ENCODE peak calls at places on chromosomes 3 and 15, in ten cellular contexts. One of them, this sample, is unnamed.
A peak's percentile ranks its signal among the peaks of the same experiment; 100 is the strongest.

GRCh38 chr3:138376663-138377062 is 28.3 kb downstream of the MRAS start:
- DNase-seq in activated CD4-positive, alpha-beta T cell treated with anti-CD3 and anti-CD28 coated beads for 24 hours: no peak
- DNase-seq in glutamatergic neuron: no peak
- DNase-seq in GM04503: no peak
- DNase-seq in NT2/D1: no peak
- DNase-seq in effector CD4-positive, alpha-beta T cell: no peak
- DNase-seq in AG08396: no peak
- DNase-seq in NCI-H510A treated with DMSO at 0.1 percent for 48 hours: no peak
- DNase-seq in progenitor cell of endocrine pancreas: no peak
- DNase-seq in HT-29: no peak
- DNase-seq in this sample: no peak

GRCh38 chr15:70856884-70857546 is 3.1 kb upstream of the LARP6 start:
- DNase-seq in activated CD4-positive, alpha-beta T cell treated with anti-CD3 and anti-CD28 coated beads for 24 hours: no peak
- DNase-seq in glutamatergic neuron: no peak
- DNase-seq in GM04503: peak; percentile 95
- DNase-seq in NT2/D1: no peak
- DNase-seq in effector CD4-positive, alpha-beta T cell: no peak
- DNase-seq in AG08396: peak; percentile 91
- DNase-seq in NCI-H510A treated with DMSO at 0.1 percent for 48 hours: no peak
- DNase-seq in progenitor cell of endocrine pancreas: no peak
- DNase-seq in HT-29: peak; percentile 47
- DNase-seq in this sample: peak; percentile 92

GRCh38 chr15:99404454-99404853 is 153.2 kb downstream of the LRRC28 start:
- DNase-seq in activated CD4-positive, alpha-beta T cell treated with anti-CD3 and anti-CD28 coated beads for 24 hours: no peak
- DNase-seq in glutamatergic neuron: no peak
- DNase-seq in GM04503: no peak
- DNase-seq in NT2/D1: no peak
- DNase-seq in effector CD4-positive, alpha-beta T cell: no peak
- DNase-seq in AG08396: no peak
- DNase-seq in NCI-H510A treated with DMSO at 0.1 percent for 48 hours: no peak
- DNase-seq in progenitor cell of endocrine pancreas: no peak
- DNase-seq in HT-29: no peak
- DNase-seq in this sample: no peak

GRCh38 chr3:21888656-21889055 is 137.6 kb upstream of the ZNF385D start:
- DNase-seq in activated CD4-positive, alpha-beta T cell treated with anti-CD3 and anti-CD28 coated beads for 24 hours: no peak
- DNase-seq in glutamatergic neuron: no peak
- DNase-seq in GM04503: no peak
- DNase-seq in NT2/D1: no peak
- DNase-seq in effector CD4-positive, alpha-beta T cell: no peak
- DNase-seq in AG08396: no peak
- DNase-seq in NCI-H510A treated with DMSO at 0.1 percent for 48 hours: no peak
- DNase-seq in progenitor cell of endocrine pancreas: no peak
- DNase-seq in HT-29: no peak
- DNase-seq in this sample: no peak

GRCh38 chr15:63236272-63236671 is 41.1 kb upstream of the APH1B start:
- DNase-seq in activated CD4-positive, alpha-beta T cell treated with anti-CD3 and anti-CD28 coated beads for 24 hours: no peak
- DNase-seq in glutamatergic neuron: no peak
- DNase-seq in GM04503: no peak
- DNase-seq in NT2/D1: no peak
- DNase-seq in effector CD4-positive, alpha-beta T cell: no peak
- DNase-seq in AG08396: no peak
- DNase-seq in NCI-H510A treated with DMSO at 0.1 percent for 48 hours: no peak
- DNase-seq in progenitor cell of endocrine pancreas: no peak
- DNase-seq in HT-29: no peak
- DNase-seq in this sample: no peak

GRCh38 chr15:40500584-40501330 is 30.0 kb downstream of the CHST14 start:
- DNase-seq in activated CD4-positive, alpha-beta T cell treated with anti-CD3 and anti-CD28 coated beads for 24 hours: no peak
- DNase-seq in glutamatergic neuron: no peak
- DNase-seq in GM04503: no peak
- DNase-seq in NT2/D1: no peak
- DNase-seq in effector CD4-positive, alpha-beta T cell: no peak
- DNase-seq in AG08396: no peak
- DNase-seq in NCI-H510A treated with DMSO at 0.1 percent for 48 hours: no peak
- DNase-seq in progenitor cell of endocrine pancreas: no peak
- DNase-seq in HT-29: no peak
- DNase-seq in this sample: no peak

GRCh38 chr3:192812736-192813383 is 85.5 kb upstream of the FGF12 start:
- DNase-seq in activated CD4-positive, alpha-beta T cell treated with anti-CD3 and anti-CD28 coated beads for 24 hours: no peak
- DNase-seq in glutamatergic neuron: no peak
- DNase-seq in GM04503: no peak
- DNase-seq in NT2/D1: peak; percentile 38
- DNase-seq in effector CD4-positive, alpha-beta T cell: no peak
- DNase-seq in AG08396: no peak
- DNase-seq in NCI-H510A treated with DMSO at 0.1 percent for 48 hours: peak; percentile 73
- DNase-seq in progenitor cell of endocrine pancreas: no peak
- DNase-seq in HT-29: peak; percentile 83
- DNase-seq in this sample: peak; percentile 39

GRCh38 chr3:35549690-35550089 is 89.6 kb upstream of the ARPP21 start:
- DNase-seq in activated CD4-positive, alpha-beta T cell treated with anti-CD3 and anti-CD28 coated beads for 24 hours: no peak
- DNase-seq in glutamatergic neuron: no peak
- DNase-seq in GM04503: no peak
- DNase-seq in NT2/D1: no peak
- DNase-seq in effector CD4-positive, alpha-beta T cell: no peak
- DNase-seq in AG08396: no peak
- DNase-seq in NCI-H510A treated with DMSO at 0.1 percent for 48 hours: no peak
- DNase-seq in progenitor cell of endocrine pancreas: no peak
- DNase-seq in HT-29: no peak
- DNase-seq in this sample: no peak

GRCh38 chr15:67024322-67024997 is 40.9 kb upstream of the SMAD3 start:
- DNase-seq in activated CD4-positive, alpha-beta T cell treated with anti-CD3 and anti-CD28 coated beads for 24 hours: no peak
- DNase-seq in glutamatergic neuron: no peak
- DNase-seq in GM04503: peak; percentile 91
- DNase-seq in NT2/D1: no peak
- DNase-seq in effector CD4-positive, alpha-beta T cell: no peak
- DNase-seq in AG08396: peak; percentile 86
- DNase-seq in NCI-H510A treated with DMSO at 0.1 percent for 48 hours: no peak
- DNase-seq in progenitor cell of endocrine pancreas: no peak
- DNase-seq in HT-29: peak; percentile 80
- DNase-seq in this sample: peak; percentile 88

GRCh38 chr3:112767177-112767576 is 79.5 kb downstream of the CD200R1L start:
- DNase-seq in activated CD4-positive, alpha-beta T cell treated with anti-CD3 and anti-CD28 coated beads for 24 hours: no peak
- DNase-seq in glutamatergic neuron: no peak
- DNase-seq in GM04503: peak; percentile 54
- DNase-seq in NT2/D1: no peak
- DNase-seq in effector CD4-positive, alpha-beta T cell: no peak
- DNase-seq in AG08396: no peak
- DNase-seq in NCI-H510A treated with DMSO at 0.1 percent for 48 hours: no peak
- DNase-seq in progenitor cell of endocrine pancreas: no peak
- DNase-seq in HT-29: no peak
- DNase-seq in this sample: no peak

GRCh38 chr3:47669026-47669749 is 90.5 kb upstream of the CSPG5 start:
- DNase-seq in activated CD4-positive, alpha-beta T cell treated with anti-CD3 and anti-CD28 coated beads for 24 hours: no peak
- DNase-seq in glutamatergic neuron: no peak
- DNase-seq in GM04503: no peak
- DNase-seq in NT2/D1: no peak
- DNase-seq in effector CD4-positive, alpha-beta T cell: no peak
- DNase-seq in AG08396: peak; percentile 28
- DNase-seq in NCI-H510A treated with DMSO at 0.1 percent for 48 hours: no peak
- DNase-seq in progenitor cell of endocrine pancreas: no peak
- DNase-seq in HT-29: no peak
- DNase-seq in this sample: no peak

GRCh38 chr15:31587583-31587982 is 260.9 kb downstream of the KLF13 start:
- DNase-seq in activated CD4-positive, alpha-beta T cell treated with anti-CD3 and anti-CD28 coated beads for 24 hours: no peak
- DNase-seq in glutamatergic neuron: no peak
- DNase-seq in GM04503: no peak
- DNase-seq in NT2/D1: no peak
- DNase-seq in effector CD4-positive, alpha-beta T cell: no peak
- DNase-seq in AG08396: no peak
- DNase-seq in NCI-H510A treated with DMSO at 0.1 percent for 48 hours: no peak
- DNase-seq in progenitor cell of endocrine pancreas: no peak
- DNase-seq in HT-29: no peak
- DNase-seq in this sample: no peak

GRCh38 chr3:39524107-39524506 is 56.6 kb downstream of the MOBP start:
- DNase-seq in activated CD4-positive, alpha-beta T cell treated with anti-CD3 and anti-CD28 coated beads for 24 hours: no peak
- DNase-seq in glutamatergic neuron: no peak
- DNase-seq in GM04503: no peak
- DNase-seq in NT2/D1: no peak
- DNase-seq in effector CD4-positive, alpha-beta T cell: no peak
- DNase-seq in AG08396: no peak
- DNase-seq in NCI-H510A treated with DMSO at 0.1 percent for 48 hours: no peak
- DNase-seq in progenitor cell of endocrine pancreas: no peak
- DNase-seq in HT-29: no peak
- DNase-seq in this sample: no peak

GRCh38 chr3:21290557-21290956 is 460.5 kb downstream of the ZNF385D start:
- DNase-seq in activated CD4-positive, alpha-beta T cell treated with anti-CD3 and anti-CD28 coated beads for 24 hours: no peak
- DNase-seq in glutamatergic neuron: peak; percentile 31
- DNase-seq in GM04503: no peak
- DNase-seq in NT2/D1: no peak
- DNase-seq in effector CD4-positive, alpha-beta T cell: no peak
- DNase-seq in AG08396: no peak
- DNase-seq in NCI-H510A treated with DMSO at 0.1 percent for 48 hours: no peak
- DNase-seq in progenitor cell of endocrine pancreas: no peak
- DNase-seq in HT-29: peak; percentile 15
- DNase-seq in this sample: no peak

GRCh38 chr15:64444836-64445235 is 15.5 kb upstream of the ZNF609 start:
- DNase-seq in activated CD4-positive, alpha-beta T cell treated with anti-CD3 and anti-CD28 coated beads for 24 hours: no peak
- DNase-seq in glutamatergic neuron: no peak
- DNase-seq in GM04503: no peak
- DNase-seq in NT2/D1: no peak
- DNase-seq in effector CD4-positive, alpha-beta T cell: no peak
- DNase-seq in AG08396: no peak
- DNase-seq in NCI-H510A treated with DMSO at 0.1 percent for 48 hours: no peak
- DNase-seq in progenitor cell of endocrine pancreas: no peak
- DNase-seq in HT-29: no peak
- DNase-seq in this sample: no peak

GRCh38 chr3:18611991-18612390 is 186.9 kb upstream of the SATB1 start:
- DNase-seq in activated CD4-positive, alpha-beta T cell treated with anti-CD3 and anti-CD28 coated beads for 24 hours: no peak
- DNase-seq in glutamatergic neuron: no peak
- DNase-seq in GM04503: no peak
- DNase-seq in NT2/D1: no peak
- DNase-seq in effector CD4-positive, alpha-beta T cell: no peak
- DNase-seq in AG08396: no peak
- DNase-seq in NCI-H510A treated with DMSO at 0.1 percent for 48 hours: no peak
- DNase-seq in progenitor cell of endocrine pancreas: no peak
- DNase-seq in HT-29: no peak
- DNase-seq in this sample: no peak

This sample was measured in LoVo.